ENCODE peak calls at places on chromosomes 4 and X, in four cellular contexts. J, F, Q and X are unnamed samples. For H3K27me3 and H3K4me1, the result is how much of the 10 kb centered on the place peaks cover.

GRCh38 chrX:41779058-41779564 is 55.1 kb downstream of the GPR82 start:
- DNase-seq in J (peak), F (no peak), Q (no peak), X (peak)

GRCh38 chr4:123557857-123558536 is 161.4 kb downstream of the SPRY1 start:
- DNase-seq in J (no peak), F (no peak), Q (no peak), X (no peak)

GRCh38 chr4:104693601-104694201 is 199.0 kb upstream of the CXXC4 start:
- DNase-seq in J (peak), F (no peak), Q (no peak), X (no peak)

GRCh38 chr4:142354794-142355416 is 491.2 kb downstream of the INPP4B start:
- DNase-seq in J (no peak), F (no peak), Q (no peak), X (no peak)

GRCh38 chr4:19982556-19982955 is 269.1 kb upstream of the SLIT2 start:
- DNase-seq in J (peak), F (no peak), Q (no peak), X (no peak)

GRCh38 chr4:176479745-176480144 is 160.0 kb downstream of the SPCS3 start:
- DNase-seq in J (no peak), F (no peak), Q (no peak), X (no peak)

GRCh38 chr4:26083987-26084386 is 170.0 kb downstream of the SMIM20 start:
- DNase-seq in J (peak), F (no peak), Q (no peak), X (peak)

GRCh38 chr4:40720931-40721330 is 28.8 kb upstream of the NSUN7 start:
- DNase-seq in J (no peak), F (no peak), Q (no peak), X (no peak)

GRCh38 chrX:132615396-132616131 is 126.7 kb upstream of the MBNL3 start:
- DNase-seq in J (peak), F (no peak), Q (peak), X (peak)

GRCh38 chrX:39519566-39520301 is 578.0 kb downstream of the BCOR start:
- DNase-seq in J (no peak), F (no peak), Q (peak), X (no peak)

GRCh38 chr4:22678851-22679517 is 13.8 kb upstream of the GBA3 start:
- DNase-seq in J (no peak), F (no peak), Q (no peak), X (no peak)

GRCh38 chr4:148207074-148207473 is 235.1 kb downstream of the NR3C2 start:
- DNase-seq in J (no peak), F (no peak), Q (peak), X (no peak)

GRCh38 chr4:76208005-76208765 is 5.4 kb downstream of the SCARB2 start:
- DNase-seq in J (peak), F (peak), Q (no peak), X (peak)

GRCh38 chrX:53479295-53479694 is 45.1 kb upstream of the HSD17B10 start:
- DNase-seq in J (peak), F (no peak), Q (peak), X (peak)

GRCh38 chrX:104618106-104618895 is 52.3 kb downstream of the IL1RAPL2 start:
- DNase-seq in J (no peak), F (no peak), Q (no peak), X (peak)

GRCh38 chrX:154535892-154536291 is 10.8 kb downstream of the G6PD start:
- DNase-seq in J (no peak), F (no peak), Q (no peak), X (no peak)

GRCh38 chr4:17613761-17614415 is 553 bp upstream of the MED28 start:
- DNase-seq in J (peak), F (no peak), Q (peak), X (peak)

GRCh38 chr4:30720021-30720655 is at the start of gene PCDH7:
- DNase-seq in J (peak), F (no peak), Q (peak), X (no peak)

GRCh38 chr4:156672492-156672891 is 299.1 kb downstream of the PDGFC start:
- DNase-seq in J (no peak), F (no peak), Q (no peak), X (no peak)

GRCh38 chrX:45743906-45744625 is 543.4 kb upstream of the DIPK2B start:
- DNase-seq in J (no peak), F (no peak), Q (no peak), X (peak)

GRCh38 chr4:51943221-51943620 is 76.9 kb downstream of the LRRC66 start:
- DNase-seq in J (peak), F (no peak), Q (no peak), X (peak)

DNA sequence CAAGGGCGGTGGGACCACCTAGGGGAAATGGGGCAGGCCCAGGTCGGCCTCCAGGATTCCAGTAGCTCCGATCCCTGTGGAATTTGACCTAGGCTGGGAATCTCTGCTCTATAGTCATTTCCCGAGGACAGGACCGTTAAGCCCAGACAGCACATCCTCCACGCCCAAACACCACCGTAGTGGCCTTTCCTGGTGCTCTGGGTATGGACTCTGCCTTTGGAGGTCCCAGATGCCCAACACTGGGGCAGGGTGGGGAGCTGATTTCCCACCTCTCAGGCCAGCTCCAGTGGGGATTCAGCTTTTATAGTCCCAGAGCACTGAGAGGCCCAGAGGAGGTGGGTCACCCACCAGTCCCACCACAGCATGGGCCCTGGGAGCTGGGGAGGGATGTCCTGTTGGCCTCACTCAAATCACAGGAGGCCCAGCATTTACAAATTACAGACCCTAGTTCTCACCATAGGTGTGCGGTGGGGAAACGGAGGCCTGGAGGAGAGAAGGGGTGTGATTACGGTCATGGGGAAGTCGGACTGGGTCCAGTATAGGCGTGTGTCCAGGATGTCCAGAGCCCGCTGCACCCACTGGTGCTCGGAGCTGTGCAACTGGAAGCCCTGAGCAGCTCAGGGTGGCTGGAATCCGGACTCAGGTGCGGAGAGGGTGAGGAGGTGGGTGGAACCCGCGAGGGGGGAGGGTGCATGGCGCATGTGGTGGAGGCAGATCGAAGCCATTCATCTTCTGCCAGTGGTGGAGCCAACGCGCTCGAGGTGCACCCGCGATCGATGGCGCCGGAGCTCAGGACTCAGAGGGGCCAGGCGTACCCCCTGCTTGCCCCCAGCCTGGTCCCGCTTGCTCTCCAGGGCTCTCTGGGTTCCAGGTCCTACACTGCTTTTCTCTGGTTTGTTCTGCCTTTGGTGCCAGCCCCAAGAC is 7.6 kb downstream of the HMX1 start:
- DNase-seq in J (no peak), F (no peak), Q (peak), X (no peak)
- H3K27me3 ChIP-seq in J (half or more), F (under half), Q (half or more), X (half or more)

DNA sequence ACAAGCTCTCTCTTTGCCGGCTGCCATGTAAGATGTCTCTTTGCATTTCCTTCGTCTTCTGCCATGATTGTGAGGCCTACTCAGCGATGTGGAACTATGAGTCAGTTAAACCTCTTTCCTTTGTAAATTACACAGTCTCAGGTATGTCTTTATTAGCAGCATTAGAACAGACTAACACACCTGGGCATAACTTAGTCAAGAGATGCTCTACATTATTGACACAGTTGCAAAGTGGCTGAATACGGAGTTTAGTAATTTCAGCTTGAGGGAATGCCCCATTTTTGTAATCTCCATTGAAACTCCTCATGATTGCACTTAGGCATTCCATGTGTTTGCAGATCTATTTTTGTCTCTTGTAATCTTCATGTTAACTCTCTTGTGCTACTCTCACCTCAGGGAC is 299.5 kb upstream of the HAND2 start:
- DNase-seq in J (no peak), F (no peak), Q (no peak), X (no peak)
- TF ChIP-seq CTCF in J (no peak), F (no peak), Q (no peak), X (no peak)

DNA sequence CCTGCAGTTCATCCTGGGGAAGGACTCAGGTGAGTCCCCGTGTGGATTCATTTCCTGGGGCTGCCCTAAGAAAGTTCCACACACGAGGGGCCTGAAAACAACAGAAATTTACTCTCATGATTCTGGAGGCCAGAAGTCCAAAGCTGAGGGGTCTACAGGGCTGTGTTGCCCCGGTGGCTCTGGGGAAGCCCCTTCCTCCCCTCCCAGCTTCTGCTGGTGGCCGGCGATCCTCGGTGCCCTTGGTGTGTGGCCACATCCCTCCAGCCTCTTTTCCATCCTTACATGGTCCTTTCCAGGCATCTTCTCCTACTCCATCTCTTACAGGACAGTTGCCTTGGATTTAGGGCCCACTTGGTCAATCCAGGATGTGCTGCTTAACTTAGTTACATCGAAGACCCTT is 15.1 kb downstream of the SH3BP2 start:
- DNase-seq in J (no peak), F (no peak), Q (no peak), X (no peak)
- H3K4me1 ChIP-seq in J (under half), F (under half), Q (under half), X (under half)

GRCh38 chrX:10485331-10485730 is 135.1 kb downstream of the MID1 start:
- DNase-seq in J (peak), F (no peak), Q (no peak), X (no peak)
- H3K27me3 ChIP-seq in J (under half), F (under half), Q (under half), X (under half)

DNA sequence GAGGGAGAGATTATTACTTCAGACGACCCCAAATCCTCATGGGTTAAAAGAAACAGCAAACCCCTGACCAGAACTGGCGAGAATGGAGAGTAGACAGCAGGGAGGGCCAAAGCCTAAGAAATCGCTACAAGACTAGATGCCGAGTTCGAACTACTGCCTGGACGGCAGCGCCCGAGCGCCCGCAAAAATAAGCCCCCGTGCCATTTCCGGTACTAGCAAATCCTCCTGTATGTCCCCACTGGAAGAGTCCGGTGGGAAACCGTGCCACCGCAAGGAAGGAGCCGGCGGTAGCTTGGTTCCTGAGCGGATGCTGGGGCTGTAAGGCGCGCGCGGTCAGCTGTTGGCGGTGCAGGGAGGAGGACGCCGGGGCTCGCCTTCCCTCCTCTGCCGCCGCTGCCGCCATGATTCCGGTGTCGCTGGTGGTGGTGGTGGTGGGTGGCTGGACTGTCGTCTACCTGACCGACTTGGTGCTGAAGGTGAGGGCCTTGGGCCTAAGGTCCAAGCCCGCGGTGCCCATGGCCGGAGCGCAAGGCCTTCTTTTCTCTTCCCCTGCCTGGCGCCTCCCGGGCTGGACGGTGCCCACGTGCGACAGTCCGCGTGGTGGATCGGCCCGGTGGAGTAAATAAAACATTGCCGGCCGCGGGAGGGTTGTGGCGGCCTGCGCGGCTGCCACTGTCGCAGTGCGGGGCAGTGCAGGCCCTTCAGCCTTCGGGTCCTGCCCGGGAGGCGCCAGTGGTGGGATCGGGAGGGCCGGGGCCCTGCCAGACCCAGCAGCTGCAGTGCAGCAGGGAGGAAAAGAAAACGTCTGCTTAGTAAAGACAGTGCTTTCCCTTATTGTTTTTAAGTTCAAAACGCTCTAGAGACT is at the start of gene MBTPS2:
- DNase-seq in J (peak), F (peak), Q (peak), X (peak)
- TF ChIP-seq CTCF in J (peak), F (no peak), Q (peak), X (peak)

DNA sequence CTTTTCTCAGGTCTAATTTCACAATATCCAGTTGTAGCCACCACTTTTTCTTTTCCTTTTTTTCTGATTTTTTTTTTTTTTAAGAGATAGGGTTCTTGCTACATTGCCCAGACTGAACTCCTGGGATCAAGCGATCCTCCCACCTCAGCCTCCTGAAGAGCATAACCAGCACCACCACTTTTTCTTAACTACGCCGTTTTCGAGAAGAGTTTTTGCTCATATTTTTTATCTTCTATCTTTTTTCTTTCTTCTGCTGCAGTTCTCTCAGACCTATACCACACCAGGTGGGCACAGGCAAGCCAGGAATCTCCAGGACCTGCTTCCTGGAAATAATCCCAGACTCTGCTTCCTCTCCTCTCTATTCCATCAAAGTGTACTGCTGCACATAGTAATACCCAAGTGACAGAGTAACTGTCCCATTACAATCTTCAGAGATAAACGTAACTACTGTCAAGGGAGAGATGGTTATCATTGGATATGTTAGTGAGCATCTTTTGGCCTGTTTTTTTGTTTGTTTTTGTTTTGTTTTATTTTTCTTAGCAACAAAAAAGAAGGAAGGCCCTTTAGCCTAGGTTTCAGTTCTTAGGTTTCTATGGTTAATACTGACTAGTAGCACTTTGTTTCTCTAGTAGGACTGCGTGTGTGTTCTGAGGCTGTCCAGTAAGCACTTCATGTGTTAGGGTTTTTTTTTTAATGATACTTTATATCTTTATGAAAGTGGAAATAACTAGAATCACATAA is 59.2 kb upstream of the TXK start:
- DNase-seq in J (no peak), F (no peak), Q (no peak), X (no peak)
- H3K4me1 ChIP-seq in J (under half), F (under half), Q (under half), X (under half)